ENCODE peak calls at places on chromosomes 16 and 17, in four cellular contexts. J is effector CD4-positive, alpha-beta T cell; H is germinal center; Y is HT-29. R is an unnamed sample.

GRCh38 chr16:3458278-3458851 is 14.9 kb downstream of the NAA60 start:
- DNase-seq in Y (peak; percentile 45), H (no peak), J (no peak), R (no peak)

GRCh38 chr16:54194008-54194731 is 92.4 kb downstream of the IRX3 start:
- DNase-seq in J (no peak), H (no peak), Y (no peak), R (no peak)

GRCh38 chr16:85168732-85169256 is 56.5 kb upstream of the CIBAR2 start:
- DNase-seq in J (no peak), Y (no peak), H (peak; percentile 17), R (no peak)

GRCh38 chr16:88719267-88719932 is 13.1 kb downstream of the CTU2 start:
- DNase-seq in H (no peak), J (no peak), Y (no peak), R (no peak)

GRCh38 chr16:31452631-31453106 is 6.6 kb upstream of the ARMC5 start:
- DNase-seq in Y (no peak), J (no peak), H (no peak), R (no peak)

GRCh38 chr16:48366165-48367093 is 18.8 kb downstream of the SIAH1 start:
- DNase-seq in Y (peak; percentile 78), J (peak; percentile 27), H (peak; percentile 66), R (peak; percentile 6)

GRCh38 chr16:5738586-5738985 is 641.0 kb upstream of the EEF2KMT start:
- DNase-seq in H (no peak), Y (no peak), J (no peak), R (no peak)

GRCh38 chr17:38415250-38416194 is 12.7 kb upstream of the ARHGAP23 start:
- DNase-seq in J (no peak), H (no peak), Y (peak; percentile 70), R (no peak)

GRCh38 chr17:56499799-56500388 is 93.6 kb upstream of the NOG start:
- DNase-seq in H (no peak), Y (peak; percentile 64), J (no peak), R (peak; percentile 6)

GRCh38 chr17:49016775-49017463 is 19.7 kb downstream of the IGF2BP1 start:
- DNase-seq in J (no peak), Y (peak; percentile 75), H (no peak), R (no peak)

GRCh38 chr17:50213026-50214015 is 11.9 kb upstream of the COL1A1 start:
- DNase-seq in J (no peak), Y (no peak), H (peak; percentile 40), R (peak; percentile 52)

GRCh38 chr17:57755479-57756070 is 10.5 kb upstream of the CCDC182 start:
- DNase-seq in Y (no peak), H (no peak), J (no peak), R (no peak)

GRCh38 chr16:66961065-66961744 is at the start of gene CES3:
- DNase-seq in J (no peak), Y (peak; percentile 91), H (peak; percentile 67), R (peak; percentile 56)

GRCh38 chr17:7582401-7583252 is 1.0 kb upstream of the MPDU1 start:
- DNase-seq in Y (no peak), H (no peak), J (no peak), R (no peak)

GRCh38 chr16:86576591-86577313 is 1.6 kb upstream of the FOXL1 start:
- DNase-seq in H (no peak), J (no peak), Y (peak; percentile 3), R (no peak)

GRCh38 chr17:39915559-39915958 is 2.9 kb downstream of the GSDMB start:
- DNase-seq in Y (no peak), H (no peak), J (no peak), R (no peak)

GRCh38 chr16:1379054-1379862 is 27.5 kb downstream of the GNPTG start:
- DNase-seq in J (peak; percentile 48), H (peak; percentile 76), Y (peak; percentile 65), R (peak; percentile 57)

GRCh38 chr16:88461291-88462269 is 8.5 kb downstream of the ZFPM1 start:
- DNase-seq in H (no peak), Y (no peak), J (no peak), R (no peak)

GRCh38 chr17:63961355-63962207 is 11.1 kb downstream of the SCN4A start:
- DNase-seq in J (peak; percentile 24), Y (peak; percentile 32), H (peak; percentile 82), R (no peak)

GRCh38 chr17:73976676-73977521 is 226.6 kb upstream of the RPL38 start:
- DNase-seq in Y (no peak), H (no peak), J (no peak), R (no peak)

GRCh38 chr16:65071371-65072311 is 50.2 kb downstream of the CDH11 start:
- DNase-seq in Y (no peak), H (no peak), J (no peak), R (no peak)

GRCh38 chr17:27654654-27655524 is 23.9 kb downstream of the LGALS9 start:
- DNase-seq in J (peak; percentile 46), Y (peak; percentile 87), H (peak; percentile 92), R (peak; percentile 21)

GRCh38 chr17:73765824-73766563 is 121.7 kb upstream of the SDK2 start:
- DNase-seq in J (no peak), Y (no peak), H (no peak), R (no peak)

GRCh38 chr16:83356266-83356665 is 451.5 kb upstream of the HSBP1 start:
- DNase-seq in H (peak; percentile 50), Y (peak; percentile 63), J (no peak), R (no peak)

GRCh38 chr17:64488301-64488700 is 8.6 kb downstream of the POLG2 start:
- DNase-seq in J (no peak), H (no peak), Y (no peak), R (no peak)

GRCh38 chr17:19409066-19409465 is 2.0 kb upstream of the RNF112 start:
- DNase-seq in H (no peak), Y (no peak), J (no peak), R (no peak)

GRCh38 chr16:30963925-30964511 is 6.5 kb downstream of the SETD1A start:
- DNase-seq in H (no peak), Y (no peak), J (no peak), R (no peak)

R was measured in GDM1.